ENCODE peak calls at places on chromosomes 4 and X, in five cellular contexts. M is cardiac muscle cell, L is EL, J is left ventricle myocardium inferior, Q is GM23338. D is an unnamed sample.

GRCh38 chrX:54452920-54453319 is 12.7 kb downstream of the TSR2 start:
- DNase-seq in J (no peak), M (peak), Q (peak), L (peak), D (peak)

GRCh38 chr4:26325191-26325590 is 4.4 kb downstream of the RBPJ start:
- DNase-seq in L (peak), Q (peak), J (no peak), M (peak), D (peak)

GRCh38 chr4:53592686-53593641 is 1.7 kb upstream of the LNX1 start:
- DNase-seq in Q (peak), L (no peak), J (peak), M (peak), D (peak)

GRCh38 chr4:16893141-16893571 is 5.3 kb downstream of the LDB2 start:
- DNase-seq in M (no peak), J (no peak), Q (peak), L (no peak), D (no peak)

GRCh38 chr4:77621254-77621653 is 15.6 kb downstream of the CXCL13 start:
- DNase-seq in L (no peak), Q (no peak), J (no peak), M (no peak), D (no peak)

GRCh38 chr4:170623899-170624298 is 534.1 kb upstream of the AADAT start:
- DNase-seq in J (no peak), M (no peak), Q (peak), L (no peak), D (no peak)

GRCh38 chr4:13988347-13989265 is 361.1 kb upstream of the BOD1L1 start:
- DNase-seq in Q (no peak), L (peak), J (peak), M (no peak), D (peak)

GRCh38 chr4:3311489-3312171 is 18.8 kb downstream of the RGS12 start:
- DNase-seq in Q (no peak), L (no peak), M (no peak), J (no peak), D (no peak)

GRCh38 chr4:24164054-24164453 is 274.2 kb upstream of the PPARGC1A start:
- DNase-seq in J (no peak), Q (no peak), L (no peak), M (no peak), D (no peak)

GRCh38 chrX:151899622-151900021 is 13.1 kb upstream of the MAGEA4 start:
- DNase-seq in M (no peak), J (no peak), L (peak), Q (no peak), D (no peak)

GRCh38 chr4:107991945-107992625 is 2.4 kb downstream of the HADH start:
- DNase-seq in Q (no peak), L (no peak), J (no peak), M (no peak), D (no peak)

GRCh38 chrX:25125483-25125882 is 109.7 kb upstream of the ARX start:
- DNase-seq in M (no peak), Q (no peak), J (no peak), L (no peak), D (no peak)

GRCh38 chr4:121380448-121381147 is at the start of gene QRFPR:
- DNase-seq in M (peak), J (peak), L (peak), Q (peak), D (peak)

GRCh38 chrX:41561045-41561444 is 113.9 kb downstream of the NYX start:
- DNase-seq in M (no peak), L (peak), J (no peak), Q (no peak), D (peak)

GRCh38 chrX:32489125-32489524 is 722.2 kb downstream of the DMD start:
- DNase-seq in L (no peak), M (no peak), J (no peak), Q (no peak), D (no peak)

GRCh38 chrX:12610079-12610478 is 181.1 kb upstream of the PRPS2 start:
- DNase-seq in Q (no peak), J (no peak), L (peak), M (no peak), D (peak)

GRCh38 chrX:3006500-3006899 is at the start of gene ARSH:
- DNase-seq in J (no peak), Q (no peak), L (no peak), M (no peak), D (no peak)

GRCh38 chr4:151781026-151781425 is 20.2 kb upstream of the GATB start:
- DNase-seq in M (no peak), L (no peak), J (peak), Q (no peak), D (no peak)

GRCh38 chr4:144584428-144584827 is 61.5 kb upstream of the HHIP start:
- DNase-seq in Q (no peak), M (no peak), J (no peak), L (no peak), D (no peak)

GRCh38 chr4:73378887-73379286 is 25.2 kb upstream of the ALB start:
- DNase-seq in J (no peak), M (no peak), Q (no peak), L (no peak), D (no peak)

GRCh38 chrX:39819921-39820849 is 277.6 kb downstream of the BCOR start:
- DNase-seq in Q (peak), J (no peak), L (no peak), M (peak), D (no peak)

GRCh38 chr4:123397276-123398150 is 918 bp downstream of the SPRY1 start:
- DNase-seq in L (peak), M (peak), Q (peak), J (peak), D (peak)

GRCh38 chrX:112731793-112732192 is 52.1 kb upstream of the LHFPL1 start:
- DNase-seq in L (no peak), M (no peak), J (no peak), Q (peak), D (no peak)

GRCh38 chr4:186915816-186916215 is 192.2 kb upstream of the FAT1 start:
- DNase-seq in M (no peak), L (peak), Q (peak), J (no peak), D (no peak)